ENCODE peak calls at places on chromosomes 1 and 21, in four cellular contexts. One of them, this sample, is unnamed.
A peak's percentile ranks its signal among the peaks of the same experiment; 100 is the strongest.

GRCh38 chr1:65431111-65431705 is 10.7 kb downstream of the LEPR start:
- DNase-seq in endothelial cell: no peak
- DNase-seq in tibial artery: no peak
- DNase-seq in fibroblast of pulmonary artery: peak; percentile 83
- DNase-seq in this sample: no peak

GRCh38 chr1:101738475-101738874 is 258.3 kb downstream of the OLFM3 start:
- DNase-seq in endothelial cell: no peak
- DNase-seq in tibial artery: no peak
- DNase-seq in fibroblast of pulmonary artery: peak; percentile 77
- DNase-seq in this sample: no peak

GRCh38 chr1:37513795-37514349 is 694 bp downstream of the MEAF6 start:
- DNase-seq in endothelial cell: peak; percentile 37
- DNase-seq in tibial artery: no peak
- DNase-seq in fibroblast of pulmonary artery: no peak
- DNase-seq in this sample: no peak

GRCh38 chr1:181112071-181112929 is 23.8 kb downstream of the IER5 start:
- DNase-seq in endothelial cell: no peak
- DNase-seq in tibial artery: peak; percentile 88
- DNase-seq in fibroblast of pulmonary artery: peak; percentile 99
- DNase-seq in this sample: peak; percentile 91

GRCh38 chr1:1309525-1310385 is 1.4 kb downstream of the PUSL1 start:
- DNase-seq in endothelial cell: no peak
- DNase-seq in tibial artery: no peak
- DNase-seq in fibroblast of pulmonary artery: no peak
- DNase-seq in this sample: no peak

GRCh38 chr1:156836041-156836654 is 19.5 kb upstream of the SH2D2A start:
- DNase-seq in endothelial cell: no peak
- DNase-seq in tibial artery: no peak
- DNase-seq in fibroblast of pulmonary artery: no peak
- DNase-seq in this sample: peak; percentile 29

GRCh38 chr1:32247983-32248889 is 1.2 kb downstream of the FAM167B start:
- DNase-seq in endothelial cell: peak; percentile 87
- DNase-seq in tibial artery: peak; percentile 90
- DNase-seq in fibroblast of pulmonary artery: peak; percentile 73
- DNase-seq in this sample: peak; percentile 94

GRCh38 chr1:178797590-178797989 is 72.5 kb downstream of the RALGPS2 start:
- DNase-seq in endothelial cell: no peak
- DNase-seq in tibial artery: no peak
- DNase-seq in fibroblast of pulmonary artery: no peak
- DNase-seq in this sample: no peak

GRCh38 chr1:19468397-19468956 is 16.9 kb downstream of the CAPZB start:
- DNase-seq in endothelial cell: no peak
- DNase-seq in tibial artery: no peak
- DNase-seq in fibroblast of pulmonary artery: no peak
- DNase-seq in this sample: peak; percentile 87

GRCh38 chr1:156006666-156007376 is 13.9 kb downstream of the SSR2 start:
- DNase-seq in endothelial cell: no peak
- DNase-seq in tibial artery: no peak
- DNase-seq in fibroblast of pulmonary artery: no peak
- DNase-seq in this sample: no peak

GRCh38 chr1:15915991-15916390 is 59.9 kb downstream of the ZBTB17 start:
- DNase-seq in endothelial cell: no peak
- DNase-seq in tibial artery: no peak
- DNase-seq in fibroblast of pulmonary artery: no peak
- DNase-seq in this sample: no peak

GRCh38 chr1:160542303-160542945 is 19.4 kb upstream of the SLAMF6 start:
- DNase-seq in endothelial cell: no peak
- DNase-seq in tibial artery: no peak
- DNase-seq in fibroblast of pulmonary artery: peak; percentile 29
- DNase-seq in this sample: no peak
- TF ChIP-seq CTCF in endothelial cell: no peak
- TF ChIP-seq CTCF in tibial artery: no peak
- TF ChIP-seq CTCF in fibroblast of pulmonary artery: no peak
- TF ChIP-seq CTCF in this sample: no peak

DNA sequence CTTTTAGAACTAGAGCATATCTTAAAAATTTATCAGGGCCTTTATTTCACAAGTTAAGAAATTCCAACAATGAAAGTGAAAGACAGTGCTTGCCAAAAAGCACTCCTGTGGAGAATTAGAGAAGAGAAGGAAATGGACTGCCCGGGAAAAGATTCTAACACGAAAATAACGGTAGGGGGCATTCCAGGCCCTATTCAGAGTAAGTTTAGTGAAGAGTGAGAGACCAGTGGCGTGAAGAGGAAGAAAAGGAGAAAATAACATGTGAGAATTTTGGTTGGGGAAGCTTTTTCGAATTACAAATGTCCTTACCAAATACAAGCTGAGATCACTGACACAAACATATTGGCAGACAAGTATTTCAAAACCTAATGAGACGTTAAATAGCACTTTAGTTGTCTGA is 38.4 kb upstream of the RBM34 start:
- DNase-seq in endothelial cell: peak; percentile 29
- DNase-seq in tibial artery: no peak
- DNase-seq in fibroblast of pulmonary artery: peak; percentile 73
- DNase-seq in this sample: no peak
- TF ChIP-seq CTCF in endothelial cell: no peak
- TF ChIP-seq CTCF in tibial artery: no peak
- TF ChIP-seq CTCF in fibroblast of pulmonary artery: peak; percentile 58
- TF ChIP-seq CTCF in this sample: peak; percentile 25

DNA sequence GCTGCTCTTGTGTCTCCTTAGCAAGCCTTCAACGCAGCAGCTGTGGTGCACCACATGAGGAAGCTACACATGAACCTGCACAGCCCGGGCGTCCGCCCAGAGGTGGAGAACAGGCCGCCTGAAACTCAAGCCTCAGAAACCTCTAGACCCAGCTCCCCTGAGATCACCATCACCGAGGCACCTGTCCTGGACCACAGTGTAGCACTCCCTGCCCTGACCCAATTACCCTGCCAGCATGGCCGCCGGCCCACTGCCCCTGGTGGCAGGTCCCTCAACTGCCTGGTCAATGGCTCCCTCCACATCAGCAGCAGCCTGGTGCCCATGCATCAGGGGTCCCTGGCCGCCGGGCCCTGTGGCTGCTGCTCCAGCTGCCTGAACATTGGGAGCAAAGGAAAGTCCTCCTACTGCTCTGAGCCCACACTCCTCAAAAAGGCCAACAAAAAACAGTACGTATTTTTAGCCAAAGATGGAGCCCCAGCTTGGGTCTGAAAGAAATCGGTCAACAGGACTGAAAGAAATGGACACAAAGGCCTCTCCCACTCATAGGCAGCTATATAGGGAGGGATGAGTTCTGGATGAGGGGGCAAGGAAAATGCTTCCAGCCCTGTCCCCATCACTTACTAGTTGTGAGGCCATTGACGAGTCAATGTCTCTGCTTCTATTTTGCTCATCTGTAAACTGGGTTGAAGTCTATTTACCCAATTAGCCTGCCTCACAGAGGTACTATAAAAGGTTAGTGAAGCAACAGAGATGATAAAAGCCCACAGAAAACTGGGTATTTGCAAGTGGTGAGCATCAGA is 28.5 kb downstream of the CAMK1G start:
- DNase-seq in endothelial cell: peak; percentile 15
- DNase-seq in tibial artery: no peak
- DNase-seq in fibroblast of pulmonary artery: no peak
- DNase-seq in this sample: no peak
- TF ChIP-seq CTCF in endothelial cell: peak; percentile 17
- TF ChIP-seq CTCF in tibial artery: no peak
- TF ChIP-seq CTCF in fibroblast of pulmonary artery: no peak
- TF ChIP-seq CTCF in this sample: no peak

DNA sequence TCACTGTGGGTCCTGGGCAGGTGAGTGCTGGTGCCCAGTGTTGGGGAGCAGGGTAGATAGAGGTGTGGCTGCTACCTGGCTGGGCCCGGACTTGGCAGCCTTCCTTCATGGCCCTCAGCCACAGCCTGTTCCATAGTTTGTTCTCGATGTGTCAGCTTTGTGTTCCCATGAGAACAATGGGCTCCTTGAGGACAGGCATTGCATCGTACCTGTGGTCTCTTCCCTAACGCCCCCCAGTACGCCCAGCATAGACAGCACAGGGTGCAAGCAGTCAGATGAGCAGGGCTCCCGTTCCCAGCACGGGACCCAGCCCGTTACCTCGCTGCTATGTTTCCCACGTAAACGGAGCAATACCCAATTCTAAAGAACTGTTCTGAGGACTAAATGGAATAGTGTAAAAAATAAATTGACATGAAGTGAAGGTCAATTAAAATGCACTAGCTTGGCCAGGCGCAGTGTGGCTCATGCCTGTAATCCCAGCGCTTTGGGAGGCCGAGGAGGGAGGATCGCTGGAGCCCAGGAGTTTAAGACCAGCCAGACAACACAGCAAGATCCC is 775 bp upstream of the SLX9 start:
- DNase-seq in endothelial cell: no peak
- DNase-seq in tibial artery: peak; percentile 64
- DNase-seq in fibroblast of pulmonary artery: no peak
- DNase-seq in this sample: no peak
- TF ChIP-seq CTCF in endothelial cell: no peak
- TF ChIP-seq CTCF in tibial artery: no peak
- TF ChIP-seq CTCF in fibroblast of pulmonary artery: no peak
- TF ChIP-seq CTCF in this sample: no peak

GRCh38 chr1:153242160-153242559 is 17.3 kb upstream of the LORICRIN start:
- DNase-seq in endothelial cell: no peak
- DNase-seq in tibial artery: no peak
- DNase-seq in fibroblast of pulmonary artery: no peak
- DNase-seq in this sample: no peak

GRCh38 chr1:153233448-153233847 is 16.1 kb downstream of the PRR9 start:
- DNase-seq in endothelial cell: no peak
- DNase-seq in tibial artery: no peak
- DNase-seq in fibroblast of pulmonary artery: no peak
- DNase-seq in this sample: no peak

GRCh38 chr1:153232553-153232952 is 15.2 kb downstream of the PRR9 start:
- DNase-seq in endothelial cell: no peak
- DNase-seq in tibial artery: no peak
- DNase-seq in fibroblast of pulmonary artery: no peak
- DNase-seq in this sample: no peak

GRCh38 chr1:153238536-153238935 is 21.0 kb upstream of the LORICRIN start:
- DNase-seq in endothelial cell: no peak
- DNase-seq in tibial artery: no peak
- DNase-seq in fibroblast of pulmonary artery: no peak
- DNase-seq in this sample: no peak
- TF ChIP-seq CTCF in endothelial cell: no peak
- TF ChIP-seq CTCF in tibial artery: no peak
- TF ChIP-seq CTCF in fibroblast of pulmonary artery: no peak
- TF ChIP-seq CTCF in this sample: no peak

DNA sequence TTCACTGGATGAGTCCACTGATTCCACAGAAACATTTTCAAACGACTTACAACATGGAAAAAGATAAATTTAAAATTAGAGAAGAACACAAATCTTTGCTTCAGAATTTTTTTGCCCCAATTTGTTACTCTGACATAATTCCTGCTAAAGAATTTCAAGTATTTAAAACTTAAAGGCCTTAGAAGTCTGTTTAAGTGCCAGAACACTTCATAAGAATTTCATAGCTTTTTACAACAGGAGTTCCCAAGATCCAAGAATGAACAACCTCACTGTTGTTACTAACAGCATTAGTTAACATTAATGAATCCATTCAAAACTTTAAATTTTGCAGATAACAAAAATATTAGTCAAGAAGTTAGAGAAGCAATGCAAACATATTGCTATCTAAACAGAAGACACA is 31.7 kb downstream of the ARHGAP29 start:
- DNase-seq in endothelial cell: no peak
- DNase-seq in tibial artery: no peak
- DNase-seq in fibroblast of pulmonary artery: no peak
- DNase-seq in this sample: no peak
- TF ChIP-seq CTCF in endothelial cell: no peak
- TF ChIP-seq CTCF in tibial artery: no peak
- TF ChIP-seq CTCF in fibroblast of pulmonary artery: no peak
- TF ChIP-seq CTCF in this sample: no peak

GRCh38 chr1:163361123-163361934 is 39.6 kb downstream of the NUF2 start:
- DNase-seq in endothelial cell: peak; percentile 8
- DNase-seq in tibial artery: no peak
- DNase-seq in fibroblast of pulmonary artery: peak; percentile 22
- DNase-seq in this sample: no peak
- TF ChIP-seq CTCF in endothelial cell: peak; percentile 33
- TF ChIP-seq CTCF in tibial artery: no peak
- TF ChIP-seq CTCF in fibroblast of pulmonary artery: peak; percentile 59
- TF ChIP-seq CTCF in this sample: peak; percentile 36

GRCh38 chr1:7516892-7517291 is 254.2 kb upstream of the VAMP3 start:
- DNase-seq in endothelial cell: no peak
- DNase-seq in tibial artery: no peak
- DNase-seq in fibroblast of pulmonary artery: no peak
- DNase-seq in this sample: no peak

GRCh38 chr1:7515175-7515574 is 255.9 kb upstream of the VAMP3 start:
- DNase-seq in endothelial cell: no peak
- DNase-seq in tibial artery: no peak
- DNase-seq in fibroblast of pulmonary artery: no peak
- DNase-seq in this sample: peak; percentile 54

GRCh38 chr1:7517611-7518330 is 253.3 kb upstream of the VAMP3 start:
- DNase-seq in endothelial cell: no peak
- DNase-seq in tibial artery: no peak
- DNase-seq in fibroblast of pulmonary artery: no peak
- DNase-seq in this sample: no peak

GRCh38 chr1:7515896-7516295 is 255.2 kb upstream of the VAMP3 start:
- DNase-seq in endothelial cell: no peak
- DNase-seq in tibial artery: no peak
- DNase-seq in fibroblast of pulmonary artery: no peak
- DNase-seq in this sample: no peak

DNA sequence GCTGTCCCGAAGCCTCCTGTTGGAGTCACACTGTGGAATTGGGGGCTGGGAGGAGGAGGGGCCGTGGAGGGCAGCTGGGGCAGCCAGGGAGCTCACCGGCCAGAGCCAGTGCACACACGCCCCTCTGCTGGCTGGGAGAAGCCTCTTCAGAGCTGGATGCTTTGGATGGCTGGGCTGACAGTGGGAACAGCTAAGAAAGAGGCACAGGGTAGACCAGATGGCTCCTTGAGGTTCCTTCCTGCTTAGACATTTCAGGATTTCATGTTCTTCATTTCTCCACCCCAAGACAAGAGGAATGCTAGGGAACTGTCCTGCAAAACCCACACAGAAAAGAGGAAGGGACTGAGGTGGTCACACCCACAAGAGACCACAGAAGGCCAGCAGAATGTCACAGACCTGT is 254.8 kb upstream of the VAMP3 start:
- DNase-seq in endothelial cell: no peak
- DNase-seq in tibial artery: no peak
- DNase-seq in fibroblast of pulmonary artery: peak; percentile 6
- DNase-seq in this sample: no peak
- TF ChIP-seq CTCF in endothelial cell: no peak
- TF ChIP-seq CTCF in tibial artery: no peak
- TF ChIP-seq CTCF in fibroblast of pulmonary artery: no peak
- TF ChIP-seq CTCF in this sample: no peak

DNA sequence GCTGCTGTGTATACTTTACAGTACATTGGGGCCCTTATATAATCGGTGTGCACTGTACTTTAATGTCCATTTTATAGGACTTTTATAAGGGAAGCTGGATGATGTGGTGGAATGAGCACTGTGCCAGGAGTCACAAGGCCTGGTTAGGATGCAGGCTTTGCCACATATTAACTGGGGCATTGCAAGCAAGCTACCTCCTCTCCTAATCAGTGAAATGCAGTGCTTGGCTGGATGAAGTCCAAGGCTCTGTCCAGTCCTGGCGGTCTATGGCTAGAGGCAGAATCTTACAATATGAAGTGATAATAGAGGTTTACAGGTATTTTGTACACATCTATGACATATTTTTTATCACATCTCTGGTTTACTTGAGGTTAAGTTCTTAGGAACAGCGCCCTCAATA is 1.7 kb upstream of the PKP1 start:
- DNase-seq in endothelial cell: no peak
- DNase-seq in tibial artery: no peak
- DNase-seq in fibroblast of pulmonary artery: no peak
- DNase-seq in this sample: no peak
- TF ChIP-seq CTCF in endothelial cell: no peak
- TF ChIP-seq CTCF in tibial artery: no peak
- TF ChIP-seq CTCF in fibroblast of pulmonary artery: no peak
- TF ChIP-seq CTCF in this sample: no peak